ENCODE peak calls at places on chromosomes 3 and 15, in four cellular contexts. C, U, N and P are unnamed samples.

GRCh38 chr3:139288266-139288821 is 55.5 kb upstream of the MRPS22 start:
- DNase-seq in C (peak), U (no peak), N (peak), P (no peak)

GRCh38 chr3:13537926-13538325 is 11.0 kb upstream of the FBLN2 start:
- DNase-seq in N (no peak), C (peak), U (no peak), P (peak)

GRCh38 chr3:8210752-8211405 is 290.7 kb upstream of the LMCD1 start:
- DNase-seq in N (no peak), C (no peak), U (no peak), P (no peak)

GRCh38 chr15:85137507-85138175 is 156.0 kb downstream of the PDE8A start:
- DNase-seq in U (no peak), N (no peak), C (no peak), P (no peak)

GRCh38 chr3:87811953-87812352 is 246.9 kb downstream of the CGGBP1 start:
- DNase-seq in U (no peak), C (no peak), N (no peak), P (no peak)

GRCh38 chr3:110314512-110315114 is 757.0 kb upstream of the NECTIN3 start:
- DNase-seq in U (peak), N (peak), C (peak), P (peak)

GRCh38 chr15:63971427-63971805 is 74.9 kb downstream of the DAPK2 start:
- DNase-seq in U (no peak), N (no peak), C (peak), P (no peak)

GRCh38 chr3:79497447-79498111 is 270.2 kb downstream of the ROBO1 start:
- DNase-seq in U (no peak), C (peak), N (peak), P (no peak)

GRCh38 chr3:171186817-171187216 is 160.3 kb upstream of the SLC2A2 start:
- DNase-seq in N (no peak), C (no peak), U (no peak), P (no peak)

GRCh38 chr3:55245391-55245790 is 241.7 kb downstream of the WNT5A start:
- DNase-seq in C (no peak), N (no peak), U (no peak), P (no peak)

GRCh38 chr3:67790043-67790442 is 135.6 kb upstream of the SUCLG2 start:
- DNase-seq in C (peak), U (peak), N (peak), P (peak)

GRCh38 chr3:76624128-76624527 is 415.8 kb upstream of the ROBO2 start:
- DNase-seq in C (no peak), U (peak), N (no peak), P (no peak)

GRCh38 chr3:106025151-106025722 is 156.4 kb upstream of the CBLB start:
- DNase-seq in N (peak), U (no peak), C (no peak), P (no peak)

GRCh38 chr3:32193101-32193500 is 45.4 kb upstream of the CMTM8 start:
- DNase-seq in U (no peak), C (no peak), N (no peak), P (no peak)

GRCh38 chr3:39284457-39284881 is 4.6 kb upstream of the CX3CR1 start:
- DNase-seq in C (peak), N (no peak), U (no peak), P (no peak)

GRCh38 chr15:68126415-68126814 is 72.3 kb downstream of the PIAS1 start:
- DNase-seq in C (no peak), N (no peak), U (no peak), P (no peak)

GRCh38 chr15:76844096-76844495 is 61.0 kb downstream of the SCAPER start:
- DNase-seq in N (no peak), U (no peak), C (no peak), P (no peak)

GRCh38 chr3:150114873-150115570 is 144.3 kb upstream of the PFN2 start:
- DNase-seq in C (no peak), N (no peak), U (no peak), P (no peak)

GRCh38 chr3:59247402-59247841 is 197.6 kb upstream of the CFAP20DC start:
- DNase-seq in C (no peak), U (no peak), N (no peak), P (no peak)

GRCh38 chr3:48811524-48811923 is 36.1 kb downstream of the PRKAR2A start:
- DNase-seq in U (no peak), N (no peak), C (no peak), P (no peak)

GRCh38 chr3:133853925-133854227 is 41.8 kb downstream of the RAB6B start:
- DNase-seq in U (no peak), C (no peak), N (no peak), P (no peak)

GRCh38 chr15:96054606-96055005 is 275.9 kb upstream of the NR2F2 start:
- DNase-seq in U (no peak), C (no peak), N (no peak), P (no peak)

GRCh38 chr3:125146601-125147490 is 65.7 kb downstream of the SLC12A8 start:
- DNase-seq in U (no peak), N (no peak), C (no peak), P (no peak)

GRCh38 chr3:129003578-129004112 is 2.5 kb downstream of the EFCC1 start:
- DNase-seq in N (peak), U (peak), C (no peak), P (peak)
- TF ChIP-seq CTCF in N (no peak), U (peak), C (no peak), P (peak)

GRCh38 chr15:39578851-39579486 is 1.9 kb upstream of the THBS1 start:
- DNase-seq in U (no peak), C (no peak), N (no peak), P (no peak)

GRCh38 chr15:39581501-39582285 is 814 bp downstream of the THBS1 start:
- DNase-seq in C (peak), U (peak), N (peak), P (no peak)

GRCh38 chr15:39580117-39580629 is 706 bp upstream of the THBS1 start:
- DNase-seq in U (peak), N (peak), C (peak), P (peak)

GRCh38 chr15:39580630-39581500 is at the start of gene THBS1:
- DNase-seq in U (peak), N (peak), C (no peak), P (no peak)

GRCh38 chr15:39579487-39580116 is 1.3 kb upstream of the THBS1 start:
- DNase-seq in C (no peak), U (peak), N (no peak), P (peak)
- H2AFZ ChIP-seq in C (peak), U (no peak), N (peak), P (peak)

GRCh38 chr3:43913036-43913435 is 222.3 kb downstream of the ABHD5 start:
- DNase-seq in N (no peak), U (no peak), C (no peak), P (no peak)

GRCh38 chr3:43913549-43913948 is 222.8 kb downstream of the ABHD5 start:
- DNase-seq in U (no peak), N (no peak), C (no peak), P (no peak)

GRCh38 chr3:43914269-43914668 is 223.5 kb downstream of the ABHD5 start:
- DNase-seq in N (no peak), C (no peak), U (no peak), P (no peak)

GRCh38 chr3:43919067-43919466 is 228.3 kb downstream of the ABHD5 start:
- DNase-seq in N (no peak), U (no peak), C (no peak), P (no peak)

DNA sequence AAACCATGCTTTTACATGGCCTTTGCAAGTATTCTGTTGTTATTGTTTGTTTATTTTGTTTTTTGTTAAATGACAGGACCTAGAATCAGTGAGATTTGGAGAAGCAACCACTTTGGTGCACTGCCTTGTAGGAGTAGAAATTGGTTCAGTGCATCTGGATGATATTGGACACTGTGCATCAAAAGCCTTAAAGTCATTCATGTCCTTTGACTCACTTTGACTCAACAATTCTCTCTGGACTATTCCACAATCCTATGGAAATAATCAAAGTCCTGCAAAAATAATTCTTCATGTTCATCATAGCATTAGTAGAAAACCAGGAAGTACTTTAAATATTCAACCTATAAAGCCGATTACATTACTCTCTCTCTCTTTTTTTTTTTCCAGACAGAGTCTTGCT is 224.8 kb downstream of the ABHD5 start:
- DNase-seq in N (no peak), C (no peak), U (no peak), P (no peak)
- TF ChIP-seq ELF1 in N (no peak), C (no peak), U (no peak), P (no peak)

GRCh38 chr15:25438601-25439455 is at the start of gene UBE3A:
- DNase-seq in N (peak), U (peak), C (peak), P (peak)
- TF ChIP-seq CTCF in N (no peak), U (peak), C (peak), P (no peak)

GRCh38 chr15:32867313-32867626 is 149.5 kb downstream of the GREM1 start:
- DNase-seq in C (peak), N (no peak), U (no peak), P (peak)
- H2AFZ ChIP-seq in C (peak), N (peak), U (no peak), P (peak)

GRCh38 chr3:187080799-187081450 is 58.4 kb downstream of the RPL39L start:
- DNase-seq in C (no peak), N (no peak), U (peak), P (no peak)

GRCh38 chr3:187076297-187076696 is 63.0 kb downstream of the RPL39L start:
- DNase-seq in N (no peak), C (no peak), U (no peak), P (no peak)

GRCh38 chr3:187079090-187080022 is 59.9 kb downstream of the RPL39L start:
- DNase-seq in C (no peak), N (no peak), U (no peak), P (no peak)

GRCh38 chr3:187077085-187077484 is 62.2 kb downstream of the RPL39L start:
- DNase-seq in N (no peak), U (no peak), C (no peak), P (no peak)

GRCh38 chr3:187077537-187077936 is 61.8 kb downstream of the RPL39L start:
- DNase-seq in U (no peak), C (no peak), N (no peak), P (no peak)
- TF ChIP-seq ELF1 in U (no peak), C (no peak), N (no peak), P (no peak)

DNA sequence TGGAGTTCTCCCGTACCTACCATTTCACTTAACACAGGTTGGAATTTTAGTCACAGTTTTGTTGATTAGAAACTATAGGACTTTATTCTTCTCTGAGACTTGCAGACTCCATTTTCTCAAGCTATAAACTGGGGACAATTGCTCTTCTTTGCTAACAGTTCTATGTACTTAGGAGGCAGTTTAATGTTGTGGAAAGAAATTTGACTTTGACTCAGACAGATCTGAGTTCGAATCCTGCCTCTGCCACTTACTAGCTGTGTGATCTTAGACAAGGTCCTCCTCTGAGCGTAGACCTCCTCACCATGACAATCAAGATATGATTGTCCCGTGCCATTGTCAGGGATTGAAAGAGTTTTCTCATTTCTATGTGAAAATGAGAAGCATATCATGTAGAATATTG is 196.4 kb upstream of the HES1 start:
- DNase-seq in N (no peak), U (no peak), C (no peak), P (no peak)
- TF ChIP-seq CTCF in N (no peak), U (no peak), C (no peak), P (no peak)

GRCh38 chr3:166420071-166420470 is 582.8 kb upstream of the BCHE start:
- DNase-seq in C (no peak), U (no peak), N (no peak), P (no peak)

GRCh38 chr3:166425021-166425420 is 587.8 kb upstream of the BCHE start:
- DNase-seq in U (no peak), N (no peak), C (no peak), P (no peak)

GRCh38 chr3:166425900-166426611 is 588.8 kb upstream of the BCHE start:
- DNase-seq in C (no peak), N (no peak), U (peak), P (no peak)
- H2AFZ ChIP-seq in C (no peak), N (no peak), U (no peak), P (no peak)

GRCh38 chr3:161148832-161149475 is 43.8 kb upstream of the B3GALNT1 start:
- DNase-seq in U (no peak), C (no peak), N (no peak), P (no peak)
- TF ChIP-seq ELF1 in U (no peak), C (no peak), N (no peak), P (no peak)